ENCODE peak calls at places on chromosomes 3 and 15, in ten cellular contexts. H is esophagus muscularis mucosa, L is prostate gland, I is GM12892, F is Panc1, D is suprapubic skin, Z is HepG2, O is stomach, B is endothelial cell of umbilical vein, Q is spleen. P is an unnamed sample.

GRCh38 chr3:50515565-50516047 is 12.2 kb upstream of the CACNA2D2 start:
- DNase-seq in H (no peak), D (no peak), L (no peak), Z (peak; percentile 12), Q (peak; percentile 88), O (no peak), F (no peak), I (no peak), B (peak; percentile 28), P (no peak)

GRCh38 chr15:78156653-78157052 is 7.5 kb downstream of the IDH3A start:
- DNase-seq in Z (no peak), B (no peak), I (no peak), O (no peak), D (no peak), Q (no peak), F (no peak), L (no peak), H (no peak), P (no peak)

GRCh38 chr3:45064512-45065372 is 38.6 kb downstream of the CLEC3B start:
- DNase-seq in L (no peak), Z (no peak), B (peak; percentile 81), I (no peak), H (no peak), F (no peak), O (no peak), Q (no peak), D (no peak), P (no peak)

GRCh38 chr3:132443421-132443820 is 26.1 kb downstream of the DNAJC13 start:
- DNase-seq in I (no peak), Q (no peak), O (no peak), L (no peak), B (no peak), F (no peak), D (no peak), Z (no peak), H (no peak), P (no peak)

GRCh38 chr15:42060797-42061196 is 33.6 kb downstream of the PLA2G4D start:
- DNase-seq in Z (peak; percentile 35), F (no peak), L (no peak), H (no peak), D (no peak), Q (no peak), B (no peak), O (peak; percentile 71), I (no peak), P (no peak)

GRCh38 chr3:57068437-57069089 is 8.1 kb downstream of the SPATA12 start:
- DNase-seq in H (peak; percentile 93), D (peak; percentile 81), I (peak; percentile 52), O (no peak), L (no peak), F (peak; percentile 77), B (peak; percentile 66), Q (peak; percentile 73), Z (no peak), P (peak; percentile 41)

GRCh38 chr15:71469393-71469792 is 341.0 kb upstream of the NR2E3 start:
- DNase-seq in I (no peak), F (no peak), B (no peak), Z (no peak), D (no peak), O (no peak), Q (no peak), L (no peak), H (no peak), P (no peak)

GRCh38 chr3:51974277-51974962 is 444 bp upstream of the ABHD14A start:
- DNase-seq in I (no peak), Z (no peak), Q (peak; percentile 91), O (no peak), L (no peak), H (no peak), F (no peak), B (no peak), D (no peak), P (peak; percentile 53)

GRCh38 chr3:106208979-106209378 is 340.2 kb upstream of the CBLB start:
- DNase-seq in O (no peak), I (no peak), D (no peak), Z (no peak), F (no peak), B (peak; percentile 6), L (no peak), Q (no peak), H (no peak), P (no peak)

GRCh38 chr15:59835801-59836200 is 146.7 kb upstream of the BNIP2 start:
- DNase-seq in H (peak; percentile 53), Q (no peak), F (no peak), L (no peak), O (no peak), Z (no peak), D (no peak), I (no peak), B (no peak), P (no peak)

DNA sequence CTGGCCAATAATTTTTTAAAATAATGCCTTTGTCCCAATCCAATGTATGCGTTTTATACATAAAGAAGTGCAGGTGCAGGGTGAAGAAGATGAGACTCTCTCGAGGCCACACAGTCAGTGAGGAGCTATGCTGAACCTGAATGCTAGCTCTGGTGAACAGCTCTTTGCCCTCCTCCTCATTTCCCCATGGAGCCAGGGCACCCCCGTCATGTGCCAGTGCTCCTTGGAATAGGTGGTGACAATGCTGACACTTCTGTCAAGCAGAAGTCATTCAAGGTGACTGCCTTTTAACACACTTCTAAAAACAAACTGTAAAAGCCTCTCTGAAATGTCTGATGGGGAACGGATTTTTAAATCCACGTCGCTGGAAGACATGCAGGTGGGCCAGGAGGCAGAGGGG is 162.4 kb upstream of the WNT5A start:
- DNase-seq in F (no peak), D (no peak), I (no peak), Q (no peak), H (no peak), L (no peak), B (no peak), O (no peak), Z (no peak), P (no peak)
- TF ChIP-seq POLR2AphosphoS5 in F (no peak), D (no peak), I (no peak), Q (no peak), H (no peak), L (no peak), B (no peak), O (no peak), Z (no peak), P (no peak)

DNA sequence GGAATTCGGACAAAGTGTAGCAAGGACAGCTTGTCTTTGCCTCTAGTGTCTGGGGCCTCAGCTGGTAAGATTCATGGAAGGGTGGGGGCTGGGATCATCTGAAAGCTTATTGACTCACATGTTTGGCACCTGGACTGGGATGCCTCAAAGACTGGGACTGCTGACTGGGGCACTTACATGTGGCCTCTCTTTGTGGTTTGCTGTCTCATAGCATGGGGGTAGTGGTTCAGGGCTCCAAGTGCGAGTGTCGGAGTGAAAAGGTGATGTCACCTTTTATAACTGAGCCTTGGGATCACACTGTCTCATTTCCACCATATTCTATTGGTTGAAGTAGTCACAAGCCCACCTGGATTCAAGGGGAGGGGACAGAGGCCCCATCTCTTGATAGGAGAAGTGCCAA is 6.8 kb downstream of the MFSD1 start:
- DNase-seq in D (no peak), O (no peak), Z (no peak), Q (no peak), B (no peak), I (no peak), H (no peak), F (no peak), L (no peak), P (no peak)
- TF ChIP-seq POLR2AphosphoS5 in D (no peak), O (no peak), Z (no peak), Q (no peak), B (no peak), I (no peak), H (no peak), F (no peak), L (no peak), P (no peak)

GRCh38 chr3:138220788-138221187 is 33.7 kb downstream of the ARMC8 start:
- DNase-seq in I (no peak), F (no peak), O (no peak), L (no peak), Q (no peak), D (no peak), Z (no peak), H (no peak), B (no peak), P (no peak)

GRCh38 chr3:138222888-138223287 is 35.8 kb downstream of the ARMC8 start:
- DNase-seq in I (no peak), D (no peak), O (no peak), F (no peak), H (no peak), L (no peak), B (no peak), Q (no peak), Z (no peak), P (no peak)

GRCh38 chr3:138222316-138222715 is 35.2 kb downstream of the ARMC8 start:
- DNase-seq in Z (no peak), O (no peak), D (no peak), I (no peak), F (no peak), H (no peak), L (no peak), Q (no peak), B (no peak), P (no peak)

GRCh38 chr3:138219255-138219654 is 32.2 kb downstream of the ARMC8 start:
- DNase-seq in H (no peak), D (no peak), I (no peak), B (peak; percentile 64), F (no peak), Z (no peak), L (no peak), O (no peak), Q (no peak), P (no peak)

GRCh38 chr3:138220242-138220641 is 33.1 kb downstream of the ARMC8 start:
- DNase-seq in D (no peak), Z (no peak), H (no peak), B (no peak), L (no peak), I (no peak), Q (no peak), F (no peak), O (no peak), P (no peak)
- TF ChIP-seq POLR2AphosphoS5 in D (no peak), Z (no peak), H (no peak), B (no peak), L (no peak), I (no peak), Q (no peak), F (no peak), O (no peak), P (no peak)

DNA sequence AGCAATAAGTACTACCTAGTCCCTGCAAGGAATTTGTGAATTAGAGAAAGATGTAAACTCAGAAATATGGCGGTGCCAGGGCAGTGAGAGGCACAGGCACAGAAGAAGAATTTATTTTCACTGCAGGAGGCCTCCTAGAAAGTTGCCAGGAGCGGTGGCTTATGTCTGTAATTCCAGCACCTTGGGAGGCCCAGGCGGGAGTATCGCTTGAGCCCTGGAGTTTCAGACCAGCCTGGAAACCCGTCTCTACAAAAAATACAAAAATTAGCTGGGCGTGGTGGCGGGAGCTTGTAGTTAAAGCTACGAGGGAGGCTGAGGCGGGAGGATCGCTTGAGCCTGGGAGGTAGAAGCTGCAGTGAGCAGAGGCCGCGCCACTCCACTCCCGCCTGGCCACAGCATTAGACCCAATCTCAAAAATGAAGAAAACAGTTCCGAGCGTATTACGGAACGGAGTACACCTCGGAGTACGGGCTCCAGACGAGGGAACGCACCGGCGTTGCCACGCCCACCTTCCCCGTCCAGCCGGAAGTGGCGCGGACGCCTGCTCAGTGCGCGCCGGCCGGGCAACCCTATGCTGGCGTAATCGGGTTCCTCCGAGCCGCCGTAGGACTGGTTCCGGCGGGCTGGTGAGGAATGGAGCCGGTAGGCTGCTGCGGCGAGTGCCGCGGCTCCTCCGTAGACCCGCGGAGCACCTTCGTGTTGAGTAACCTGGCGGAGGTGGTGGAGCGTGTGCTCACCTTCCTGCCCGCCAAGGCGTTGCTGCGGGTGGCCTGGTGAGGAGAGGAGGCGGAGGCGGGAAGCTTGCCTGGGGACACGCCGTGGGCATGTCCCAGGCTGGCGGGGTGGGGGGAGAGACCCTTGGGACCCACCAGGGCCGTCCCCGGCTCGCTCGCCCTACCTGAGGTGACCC is at the start of gene FBXO22:
- DNase-seq in B (peak; percentile 90), O (peak; percentile 95), L (peak; percentile 91), F (peak; percentile 67), D (peak; percentile 94), I (peak; percentile 64), H (peak; percentile 95), Q (peak; percentile 99), Z (peak; percentile 82), P (peak; percentile 95)
- TF ChIP-seq POLR2AphosphoS5 in B (peak; percentile 98), O (peak; percentile 92), L (peak; percentile 97), F (peak; percentile 96), D (peak; percentile 96), I (peak; percentile 90), H (peak; percentile 93), Q (peak; percentile 98), Z (peak; percentile 83), P (peak; percentile 92)